ENCODE peak calls at places on chromosome 16, in nine cellular contexts. Q, C, N, B, K, Y, L, X and E are unnamed samples. For H3K4me1, the result is how much of the 10 kb centered on the place peaks cover.

GRCh38 chr16:67764153-67764552 is 42.2 kb downstream of the RANBP10 start:
- DNase-seq in K (no peak), N (no peak), Y (no peak), C (no peak), X (no peak), B (no peak), Q (no peak), L (no peak), E (no peak)

GRCh38 chr16:81553814-81554675 is 109.4 kb downstream of the CMIP start:
- DNase-seq in C (no peak), Y (no peak), N (no peak), Q (peak), L (no peak), X (no peak), K (no peak), B (no peak), E (no peak)

GRCh38 chr16:4660454-4661007 is 32.8 kb upstream of the NUDT16L1 start:
- DNase-seq in X (peak), L (peak), B (peak), C (no peak), N (no peak), Y (peak), K (no peak), Q (peak), E (peak)

GRCh38 chr16:56337858-56338325 is 87.5 kb downstream of the AMFR start:
- DNase-seq in X (no peak), K (no peak), L (no peak), B (no peak), N (no peak), C (no peak), Q (no peak), Y (no peak), E (no peak)

GRCh38 chr16:80743273-80743672 is 61.1 kb downstream of the CDYL2 start:
- DNase-seq in C (no peak), Y (no peak), Q (no peak), N (no peak), L (no peak), K (no peak), B (no peak), X (no peak), E (no peak)

GRCh38 chr16:88468289-88469129 is 15.4 kb downstream of the ZFPM1 start:
- DNase-seq in C (no peak), X (peak), L (no peak), Y (peak), Q (peak), B (no peak), K (no peak), N (peak), E (peak)

GRCh38 chr16:57592591-57593003 is 35.8 kb upstream of the ADGRG1 start:
- DNase-seq in Q (peak), K (no peak), B (peak), X (no peak), C (no peak), L (no peak), Y (no peak), N (no peak), E (no peak)

GRCh38 chr16:12871784-12872183 is 29.6 kb upstream of the SHISA9 start:
- DNase-seq in N (no peak), K (no peak), Y (no peak), L (no peak), Q (no peak), C (no peak), X (no peak), B (no peak), E (no peak)

GRCh38 chr16:81823111-81823510 is 44.0 kb downstream of the PLCG2 start:
- DNase-seq in X (peak), Q (no peak), N (no peak), C (no peak), Y (no peak), K (no peak), L (peak), B (peak), E (no peak)

GRCh38 chr16:4724661-4725270 is 9.3 kb downstream of the ANKS3 start:
- DNase-seq in L (no peak), Y (no peak), K (no peak), C (no peak), B (no peak), Q (no peak), N (no peak), X (no peak), E (no peak)

GRCh38 chr16:54204756-54205155 is 81.8 kb downstream of the IRX3 start:
- DNase-seq in C (no peak), Q (no peak), X (no peak), K (no peak), B (no peak), Y (no peak), L (no peak), N (no peak), E (no peak)

GRCh38 chr16:86534779-86535605 is 20.0 kb downstream of the MTHFSD start:
- DNase-seq in C (no peak), N (no peak), B (no peak), X (no peak), Y (no peak), Q (no peak), K (no peak), L (no peak), E (no peak)

GRCh38 chr16:3158498-3159314 is 23.9 kb downstream of the ZNF213 start:
- DNase-seq in X (peak), L (peak), K (peak), N (peak), Y (peak), C (peak), B (peak), Q (peak), E (peak)

GRCh38 chr16:15981382-15981781 is 32.0 kb downstream of the ABCC1 start:
- DNase-seq in C (no peak), L (no peak), N (no peak), Q (no peak), Y (no peak), B (no peak), K (no peak), X (no peak), E (no peak)

GRCh38 chr16:4700380-4700996 is 7.1 kb downstream of the NUDT16L1 start:
- DNase-seq in K (no peak), C (no peak), Q (peak), N (no peak), X (no peak), B (no peak), L (no peak), Y (no peak), E (no peak)

GRCh38 chr16:22300427-22301071 is 3.3 kb downstream of the POLR3E start:
- DNase-seq in Y (peak), N (peak), Q (peak), B (peak), C (peak), L (peak), K (peak), X (peak), E (peak)

GRCh38 chr16:82108101-82108500 is 61.9 kb downstream of the MPHOSPH6 start:
- DNase-seq in Q (no peak), C (no peak), Y (no peak), K (no peak), L (no peak), B (no peak), N (no peak), X (peak), E (no peak)

GRCh38 chr16:15966420-15967222 is 17.2 kb downstream of the ABCC1 start:
- DNase-seq in L (no peak), Y (peak), B (no peak), C (no peak), N (no peak), K (no peak), X (no peak), Q (peak), E (peak)

GRCh38 chr16:67055712-67056487 is 27.0 kb downstream of the CBFB start:
- DNase-seq in Y (peak), K (no peak), C (no peak), B (no peak), X (no peak), N (no peak), L (no peak), Q (peak), E (peak)

GRCh38 chr16:57609541-57610401 is 18.7 kb upstream of the ADGRG1 start:
- DNase-seq in L (no peak), K (peak), Q (peak), C (no peak), N (no peak), X (no peak), B (peak), Y (peak), E (no peak)

GRCh38 chr16:31484491-31485171 is 1.7 kb downstream of the SLC5A2 start:
- DNase-seq in K (no peak), X (no peak), Y (no peak), Q (peak), B (no peak), N (peak), L (no peak), C (no peak), E (no peak)

GRCh38 chr16:56669840-56670639 is 426 bp downstream of the MT1H start:
- DNase-seq in C (no peak), X (no peak), N (peak), K (no peak), L (no peak), B (no peak), Y (no peak), Q (no peak), E (no peak)

GRCh38 chr16:50516401-50516800 is 31.8 kb upstream of the NKD1 start:
- DNase-seq in Q (no peak), N (no peak), C (no peak), L (no peak), B (no peak), Y (no peak), X (no peak), K (no peak), E (no peak)

GRCh38 chr16:73473713-73474112 is 425.8 kb upstream of the ZFHX3 start:
- DNase-seq in C (no peak), L (no peak), K (no peak), N (no peak), X (no peak), B (no peak), Y (no peak), Q (no peak), E (no peak)

GRCh38 chr16:21033707-21034106 is 116.9 kb downstream of the DNAH3 start:
- DNase-seq in C (no peak), Y (no peak), L (peak), N (no peak), Q (no peak), B (no peak), K (no peak), X (peak), E (peak)

GRCh38 chr16:77531741-77532140 is 96.9 kb upstream of the ADAMTS18 start:
- DNase-seq in K (no peak), X (no peak), Q (no peak), C (no peak), B (no peak), Y (peak), N (no peak), L (no peak), E (peak)

GRCh38 chr16:11056090-11056988 is 112.0 kb downstream of the CLEC16A start:
- DNase-seq in Y (peak), X (no peak), Q (no peak), C (no peak), K (no peak), L (no peak), N (no peak), B (no peak), E (no peak)

GRCh38 chr16:30914849-30915248 is 8.5 kb upstream of the FBXL19 start:
- DNase-seq in Q (no peak), Y (no peak), X (no peak), C (no peak), N (no peak), K (no peak), B (no peak), L (no peak), E (no peak)

GRCh38 chr16:74999683-75000480 is 1.1 kb downstream of the ZNRF1 start:
- DNase-seq in B (peak), K (peak), L (peak), Y (no peak), N (peak), C (peak), Q (peak), X (peak), E (peak)

GRCh38 chr16:29321000-29321393 is 85.5 kb downstream of the NPIPB11 start:
- DNase-seq in L (no peak), K (no peak), B (no peak), X (no peak), Y (no peak), N (no peak), Q (no peak), C (no peak), E (no peak)

GRCh38 chr16:89953671-89954406 is 5.3 kb downstream of the DEF8 start:
- DNase-seq in B (no peak), Q (no peak), K (no peak), N (no peak), Y (no peak), L (no peak), C (no peak), X (no peak), E (no peak)

GRCh38 chr16:3589001-3589400 is 11.8 kb upstream of the NLRC3 start:
- DNase-seq in C (no peak), B (no peak), X (no peak), K (no peak), N (no peak), L (no peak), Q (no peak), Y (no peak), E (no peak)

GRCh38 chr16:87956771-87957279 is 5.6 kb downstream of the BANP start:
- DNase-seq in Q (no peak), B (no peak), L (no peak), X (no peak), Y (peak), N (peak), K (no peak), C (no peak), E (peak)

GRCh38 chr16:24836836-24837235 is 8.9 kb upstream of the SLC5A11 start:
- DNase-seq in N (no peak), X (no peak), Q (no peak), C (no peak), L (no peak), Y (no peak), B (no peak), K (no peak), E (no peak)

GRCh38 chr16:21611546-21612384 is 12.4 kb downstream of the METTL9 start:
- DNase-seq in B (no peak), K (no peak), C (no peak), N (no peak), L (no peak), Q (no peak), X (no peak), Y (no peak), E (no peak)

GRCh38 chr16:11291021-11291716 is 10.0 kb upstream of the PRM1 start:
- DNase-seq in B (no peak), C (no peak), L (no peak), K (no peak), N (peak), X (no peak), Y (no peak), Q (no peak), E (no peak)

DNA sequence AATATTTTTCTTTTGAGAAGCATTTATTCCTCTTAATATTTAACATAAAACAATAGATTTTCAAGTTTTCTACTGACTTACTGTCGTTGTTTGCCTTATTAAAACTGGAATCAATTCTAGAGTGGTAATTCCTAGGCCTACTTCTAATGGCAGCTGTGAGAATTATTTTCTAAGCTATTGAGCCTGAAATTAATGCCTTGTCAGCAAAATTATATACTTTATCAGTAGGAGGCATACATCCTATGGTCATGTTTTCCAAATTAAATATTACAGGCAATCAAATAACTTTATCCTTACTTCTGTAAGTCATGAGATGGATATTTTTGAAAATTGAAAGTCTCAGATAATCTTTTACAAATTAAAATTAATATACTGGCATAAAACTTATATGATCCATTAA is 239.1 kb upstream of the CNTNAP4 start:
- DNase-seq in N (no peak), C (no peak), L (no peak), Q (no peak), B (no peak), Y (no peak), X (no peak), K (no peak), E (no peak)
- H3K4me1 ChIP-seq in N (under half), C (under half), L (under half), Q (under half), B (under half), Y (under half), X (under half), K (under half), E (under half)

GRCh38 chr16:5916711-5917191 is 819.2 kb upstream of the EEF2KMT start:
- DNase-seq in K (no peak), X (no peak), Q (no peak), N (peak), Y (no peak), B (no peak), C (no peak), L (no peak), E (no peak)
- H3K4me1 ChIP-seq in K (under half), X (under half), Q (under half), N (under half), Y (under half), B (under half), C (under half), L (under half), E (under half)

DNA sequence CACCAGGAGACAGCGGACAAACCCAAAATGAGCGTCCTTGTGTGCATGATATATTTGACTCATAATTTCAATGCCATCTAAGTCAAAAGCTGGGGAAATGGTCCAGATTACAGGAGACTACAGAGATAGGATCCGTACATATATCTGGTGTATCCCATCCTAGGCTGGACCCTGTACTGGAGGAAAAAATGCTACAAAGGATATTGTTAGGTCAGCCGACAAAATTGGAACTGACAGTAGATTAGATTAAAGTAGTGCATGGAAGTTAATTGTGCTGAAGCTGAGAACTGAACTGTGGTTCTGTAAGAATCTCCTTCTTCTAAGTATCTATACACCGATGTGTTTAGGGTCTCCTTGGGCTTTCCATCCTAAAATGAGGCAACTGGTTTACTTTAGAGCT is 24.3 kb downstream of the KCNG4 start:
- DNase-seq in Q (no peak), K (no peak), L (no peak), Y (no peak), B (no peak), X (no peak), C (no peak), N (no peak), E (no peak)
- H3K4me1 ChIP-seq in Q (under half), K (under half), L (under half), Y (under half), B (under half), X (under half), C (under half), N (under half), E (under half)

GRCh38 chr16:9112166-9112843 is 20.9 kb downstream of the HAPSTR1 start:
- DNase-seq in K (no peak), Q (peak), N (no peak), Y (no peak), C (no peak), X (peak), B (no peak), L (no peak), E (peak)
- H3K4me1 ChIP-seq in K (half or more), Q (under half), N (half or more), Y (under half), C (under half), X (under half), B (half or more), L (half or more), E (half or more)

GRCh38 chr16:19140392-19140791 is 26.6 kb downstream of the ITPRIPL2 start:
- DNase-seq in Q (no peak), B (no peak), L (no peak), K (no peak), Y (no peak), X (no peak), C (no peak), N (no peak), E (no peak)

GRCh38 chr16:19137201-19137601 is 23.4 kb downstream of the ITPRIPL2 start:
- DNase-seq in Y (no peak), X (no peak), Q (no peak), K (no peak), L (no peak), N (no peak), B (no peak), C (peak), E (peak)

GRCh38 chr16:19137621-19138128 is 23.9 kb downstream of the ITPRIPL2 start:
- DNase-seq in Y (no peak), X (no peak), N (no peak), B (no peak), C (no peak), L (no peak), K (no peak), Q (no peak), E (no peak)

GRCh38 chr16:19139436-19140091 is 25.8 kb downstream of the ITPRIPL2 start:
- DNase-seq in L (no peak), Y (no peak), N (no peak), K (no peak), B (no peak), Q (no peak), X (no peak), C (no peak), E (no peak)

GRCh38 chr16:19138601-19139000 is 24.8 kb downstream of the ITPRIPL2 start:
- DNase-seq in X (no peak), Y (peak), N (peak), C (peak), K (no peak), Q (no peak), B (no peak), L (peak), E (peak)
- H3K4me1 ChIP-seq in X (under half), Y (under half), N (under half), C (under half), K (under half), Q (under half), B (under half), L (half or more), E (under half)

GRCh38 chr16:27228621-27229501 is 25.5 kb downstream of the KDM8 start:
- DNase-seq in Y (no peak), C (no peak), Q (peak), K (peak), N (no peak), B (no peak), L (peak), X (peak), E (no peak)
- H3K4me1 ChIP-seq in Y (under half), C (under half), Q (under half), K (under half), N (under half), B (half or more), L (under half), X (under half), E (under half)